ENCODE peak calls at places on chromosomes 16 and 17, in five cellular contexts. D, H, S, A and C are unnamed samples.
A peak's percentile ranks its signal among the peaks of the same experiment; 100 is the strongest.

GRCh38 chr17:49624896-49625295 is 49.2 kb downstream of the NXPH3 start:
- DNase-seq in A (no peak), S (no peak), D (no peak), H (peak; percentile 29), C (no peak)

GRCh38 chr17:41367426-41368075 is 2.1 kb downstream of the KRT33B start:
- DNase-seq in D (no peak), H (no peak), S (no peak), A (no peak), C (no peak)

GRCh38 chr16:16018705-16019104 is 69.3 kb downstream of the ABCC1 start:
- DNase-seq in S (no peak), A (no peak), H (no peak), D (no peak), C (no peak)

GRCh38 chr17:58391302-58391984 is 25.9 kb downstream of the RNF43 start:
- DNase-seq in H (no peak), D (peak; percentile 80), A (no peak), S (no peak), C (no peak)

GRCh38 chr17:82528484-82529265 is 9.1 kb downstream of the FOXK2 start:
- DNase-seq in D (peak; percentile 64), S (no peak), H (peak; percentile 59), A (no peak), C (peak; percentile 70)

GRCh38 chr17:79360196-79360595 is 250.7 kb downstream of the RBFOX3 start:
- DNase-seq in H (no peak), S (no peak), D (no peak), A (no peak), C (no peak)

GRCh38 chr16:86222541-86222940 is 287.8 kb upstream of the FOXF1 start:
- DNase-seq in D (peak; percentile 41), A (no peak), S (no peak), H (no peak), C (no peak)

GRCh38 chr16:86029131-86029741 is 130.3 kb downstream of the IRF8 start:
- DNase-seq in S (no peak), A (no peak), D (peak; percentile 66), H (peak; percentile 22), C (peak; percentile 63)

GRCh38 chr17:29292992-29293889 is 707 bp downstream of the NUFIP2 start:
- DNase-seq in A (peak; percentile 51), D (peak; percentile 69), S (peak; percentile 66), H (peak; percentile 63), C (peak; percentile 71)

GRCh38 chr17:57486978-57487377 is 230.7 kb downstream of the MSI2 start:
- DNase-seq in H (no peak), A (no peak), D (no peak), S (no peak), C (no peak)

GRCh38 chr17:56125830-56126819 is 27.1 kb upstream of the ANKFN1 start:
- DNase-seq in D (no peak), H (peak; percentile 32), S (no peak), A (no peak), C (no peak)

GRCh38 chr16:53967172-53967571 is 263.2 kb downstream of the FTO start:
- DNase-seq in A (no peak), H (no peak), D (no peak), S (no peak), C (no peak)

GRCh38 chr17:74860229-74860998 is 729 bp upstream of the GRIN2C start:
- DNase-seq in S (no peak), H (no peak), A (no peak), D (no peak), C (no peak)

GRCh38 chr17:38920374-38921291 is 4.8 kb upstream of the LASP1NB start:
- DNase-seq in S (no peak), D (no peak), A (no peak), H (no peak), C (no peak)

GRCh38 chr17:60613325-60613724 is 13.3 kb downstream of the PPM1D start:
- DNase-seq in H (no peak), D (no peak), A (no peak), S (no peak), C (no peak)

GRCh38 chr16:68086336-68086821 is 1.2 kb downstream of the NFATC3 start:
- DNase-seq in D (no peak), H (no peak), A (no peak), S (no peak), C (no peak)

GRCh38 chr17:59357219-59357699 is 25.8 kb downstream of the YPEL2 start:
- DNase-seq in A (no peak), S (no peak), H (no peak), D (no peak), C (no peak)

GRCh38 chr16:31876955-31877828 is 3.6 kb downstream of the ZNF267 start:
- DNase-seq in D (no peak), H (no peak), A (peak; percentile 57), S (peak; percentile 43), C (no peak)

GRCh38 chr16:3268294-3268693 is 11.9 kb upstream of the MEFV start:
- DNase-seq in S (no peak), H (no peak), D (no peak), A (no peak), C (no peak)

GRCh38 chr17:66702106-66702936 is 132.6 kb upstream of the CACNG5 start:
- DNase-seq in S (no peak), A (no peak), H (no peak), D (no peak), C (no peak)

GRCh38 chr16:7590934-7591333 is 258.3 kb downstream of the RBFOX1 start:
- DNase-seq in S (no peak), H (no peak), A (no peak), D (no peak), C (no peak)

GRCh38 chr17:79814966-79815835 is 18.3 kb upstream of the CBX8 start:
- DNase-seq in S (no peak), A (no peak), H (no peak), D (peak; percentile 64), C (no peak)

GRCh38 chr17:75316253-75316652 is 27.0 kb upstream of the SLC25A19 start:
- DNase-seq in S (no peak), H (no peak), A (no peak), D (no peak), C (no peak)

GRCh38 chr16:66457888-66458287 is 30.8 kb downstream of the BEAN1 start:
- DNase-seq in H (no peak), A (no peak), S (no peak), D (no peak), C (no peak)